ENCODE peak calls at places on chromosome 7, in seven cellular contexts. Z is endodermal cell, B is GM23338, M is fibroblast of pulmonary artery, C is left ventricle myocardium inferior, G is foreskin fibroblast, F is mesothelial cell of epicardium. Y is an unnamed sample.

GRCh38 chr7:2926898-2927405 is 82.8 kb upstream of the GNA12 start:
- DNase-seq in Z (no peak), B (no peak), M (no peak), C (peak; percentile 3), G (no peak), F (no peak), Y (no peak)

GRCh38 chr7:25181537-25181936 is 46.7 kb downstream of the NPVF start:
- DNase-seq in Z (no peak), B (no peak), M (no peak), C (no peak), G (no peak), F (no peak), Y (no peak)

GRCh38 chr7:1884583-1885350 is 214.7 kb downstream of the ELFN1 start:
- DNase-seq in Z (no peak), B (no peak), M (no peak), C (no peak), G (peak; percentile 47), F (no peak), Y (no peak)

GRCh38 chr7:16261654-16262053 is 159.7 kb downstream of the CRPPA start:
- DNase-seq in Z (no peak), B (no peak), M (no peak), C (no peak), G (no peak), F (no peak), Y (no peak)

GRCh38 chr7:37180828-37181549 is 267.7 kb downstream of the ELMO1 start:
- DNase-seq in Z (no peak), B (no peak), M (no peak), C (no peak), G (no peak), F (no peak), Y (no peak)

GRCh38 chr7:26399309-26399610 is 107.6 kb downstream of the SNX10 start:
- DNase-seq in Z (peak; percentile 67), B (peak; percentile 50), M (peak; percentile 22), C (peak; percentile 20), G (peak; percentile 48), F (no peak), Y (no peak)

GRCh38 chr7:20306499-20306946 is 24.2 kb upstream of the ITGB8 start:
- DNase-seq in Z (peak; percentile 56), B (peak; percentile 65), M (peak; percentile 44), C (no peak), G (peak; percentile 6), F (no peak), Y (no peak)

GRCh38 chr7:78510580-78511188 is 712.1 kb downstream of the PHTF2 start:
- DNase-seq in Z (peak; percentile 83), B (peak; percentile 81), M (peak; percentile 53), C (no peak), G (peak; percentile 71), F (no peak), Y (no peak)

GRCh38 chr7:72818663-72819366 is 9.2 kb downstream of the TYW1B start:
- DNase-seq in Z (no peak), B (no peak), M (no peak), C (no peak), G (no peak), F (no peak), Y (no peak)

GRCh38 chr7:51043461-51043860 is 260.8 kb upstream of the GRB10 start:
- DNase-seq in Z (no peak), B (no peak), M (no peak), C (no peak), G (no peak), F (no peak), Y (no peak)

GRCh38 chr7:94001396-94001795 is 2.8 kb downstream of the BET1 start:
- DNase-seq in Z (no peak), B (no peak), M (no peak), C (no peak), G (no peak), F (no peak), Y (no peak)

GRCh38 chr7:108415821-108416536 is 40.3 kb downstream of the NRCAM start:
- DNase-seq in Z (no peak), B (no peak), M (peak; percentile 82), C (no peak), G (peak; percentile 78), F (no peak), Y (no peak)

GRCh38 chr7:127557803-127558202 is 27.6 kb downstream of the GCC1 start:
- DNase-seq in Z (no peak), B (no peak), M (no peak), C (no peak), G (no peak), F (no peak), Y (no peak)

GRCh38 chr7:68699090-68699711 is 899.1 kb upstream of the AUTS2 start:
- DNase-seq in Z (no peak), B (no peak), M (peak; percentile 80), C (no peak), G (peak; percentile 16), F (no peak), Y (no peak)

GRCh38 chr7:66974986-66975590 is 20.3 kb downstream of the SBDS start:
- DNase-seq in Z (peak; percentile 48), B (peak; percentile 48), M (no peak), C (no peak), G (no peak), F (no peak), Y (no peak)

GRCh38 chr7:27723086-27723485 is 16.9 kb upstream of the TAX1BP1 start:
- DNase-seq in Z (no peak), B (peak; percentile 26), M (peak; percentile 27), C (no peak), G (peak; percentile 44), F (no peak), Y (no peak)
- TF ChIP-seq CTCF in Z (peak; percentile 46), B (no peak), M (peak; percentile 25), C (peak; percentile 23), G (no peak), F (no peak), Y (no peak)

GRCh38 chr7:152858761-152859160 is 99.2 kb downstream of the ACTR3B start:
- DNase-seq in Z (no peak), B (no peak), M (no peak), C (no peak), G (no peak), F (no peak), Y (no peak)

GRCh38 chr7:152857272-152857671 is 97.7 kb downstream of the ACTR3B start:
- DNase-seq in Z (no peak), B (no peak), M (no peak), C (no peak), G (no peak), F (no peak), Y (no peak)

GRCh38 chr7:152860302-152860701 is 100.8 kb downstream of the ACTR3B start:
- DNase-seq in Z (no peak), B (no peak), M (no peak), C (no peak), G (no peak), F (no peak), Y (no peak)

GRCh38 chr7:152862033-152862432 is 102.5 kb downstream of the ACTR3B start:
- DNase-seq in Z (no peak), B (no peak), M (no peak), C (no peak), G (no peak), F (no peak), Y (no peak)

DNA sequence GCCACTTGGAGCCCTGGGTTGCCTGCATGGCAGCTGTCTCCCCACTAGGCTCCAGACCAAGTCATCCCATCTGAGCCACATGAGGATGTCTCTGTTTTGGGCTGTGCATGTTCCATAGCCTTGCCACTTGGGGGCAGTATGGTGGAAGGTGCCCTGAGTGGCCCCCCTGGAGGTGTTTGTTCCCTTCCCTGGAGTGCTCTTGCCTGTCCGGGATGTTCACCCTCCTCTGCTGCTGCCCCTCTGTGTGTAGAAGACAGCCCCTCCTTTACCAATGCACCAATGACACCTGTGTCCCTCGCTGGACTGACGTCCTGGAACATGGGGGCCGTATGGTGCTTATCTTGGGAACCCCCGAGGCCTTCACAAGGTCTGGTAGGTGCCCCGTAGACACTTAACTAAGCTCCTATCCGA is 100.2 kb downstream of the ACTR3B start:
- DNase-seq in Z (peak; percentile 81), B (peak; percentile 77), M (no peak), C (no peak), G (peak; percentile 14), F (no peak), Y (no peak)
- TF ChIP-seq CTCF in Z (peak; percentile 81), B (peak; percentile 72), M (peak; percentile 28), C (peak; percentile 24), G (peak; percentile 36), F (no peak), Y (peak; percentile 52)

GRCh38 chr7:111312966-111313365 is 222.0 kb downstream of the LRRN3 start:
- DNase-seq in Z (peak; percentile 39), B (peak; percentile 19), M (peak; percentile 14), C (no peak), G (peak; percentile 39), F (no peak), Y (no peak)
- TF ChIP-seq CTCF in Z (peak; percentile 42), B (no peak), M (no peak), C (no peak), G (no peak), F (no peak), Y (no peak)

DNA sequence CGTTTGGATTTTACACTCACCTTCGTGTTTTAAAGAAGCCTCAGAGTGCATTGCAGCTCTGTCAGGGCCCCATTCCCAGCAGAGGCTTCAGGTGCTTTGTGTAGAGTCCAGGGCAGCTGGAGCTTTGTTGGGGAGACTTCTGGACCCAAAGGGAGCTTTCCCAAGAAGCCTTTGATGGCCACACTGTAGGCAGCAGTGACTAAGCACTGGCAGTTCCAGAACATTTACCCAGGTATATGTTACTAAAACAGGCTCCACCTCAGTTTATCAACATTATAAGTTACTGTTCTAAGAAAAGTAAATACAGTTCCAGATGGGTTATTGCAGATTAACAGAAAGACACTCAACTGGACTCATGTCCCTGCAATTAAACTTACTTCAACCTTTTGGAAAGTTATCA is 66.8 kb downstream of the LANCL2 start:
- DNase-seq in Z (no peak), B (no peak), M (no peak), C (no peak), G (no peak), F (no peak), Y (no peak)
- TF ChIP-seq CTCF in Z (no peak), B (no peak), M (no peak), C (no peak), G (no peak), F (no peak), Y (no peak)

GRCh38 chr7:73829921-73830617 is 727 bp upstream of the CLDN4 start:
- DNase-seq in Z (no peak), B (no peak), M (no peak), C (no peak), G (no peak), F (no peak), Y (no peak)
- TF ChIP-seq CTCF in Z (peak; percentile 34), B (no peak), M (no peak), C (no peak), G (no peak), F (no peak), Y (no peak)

DNA sequence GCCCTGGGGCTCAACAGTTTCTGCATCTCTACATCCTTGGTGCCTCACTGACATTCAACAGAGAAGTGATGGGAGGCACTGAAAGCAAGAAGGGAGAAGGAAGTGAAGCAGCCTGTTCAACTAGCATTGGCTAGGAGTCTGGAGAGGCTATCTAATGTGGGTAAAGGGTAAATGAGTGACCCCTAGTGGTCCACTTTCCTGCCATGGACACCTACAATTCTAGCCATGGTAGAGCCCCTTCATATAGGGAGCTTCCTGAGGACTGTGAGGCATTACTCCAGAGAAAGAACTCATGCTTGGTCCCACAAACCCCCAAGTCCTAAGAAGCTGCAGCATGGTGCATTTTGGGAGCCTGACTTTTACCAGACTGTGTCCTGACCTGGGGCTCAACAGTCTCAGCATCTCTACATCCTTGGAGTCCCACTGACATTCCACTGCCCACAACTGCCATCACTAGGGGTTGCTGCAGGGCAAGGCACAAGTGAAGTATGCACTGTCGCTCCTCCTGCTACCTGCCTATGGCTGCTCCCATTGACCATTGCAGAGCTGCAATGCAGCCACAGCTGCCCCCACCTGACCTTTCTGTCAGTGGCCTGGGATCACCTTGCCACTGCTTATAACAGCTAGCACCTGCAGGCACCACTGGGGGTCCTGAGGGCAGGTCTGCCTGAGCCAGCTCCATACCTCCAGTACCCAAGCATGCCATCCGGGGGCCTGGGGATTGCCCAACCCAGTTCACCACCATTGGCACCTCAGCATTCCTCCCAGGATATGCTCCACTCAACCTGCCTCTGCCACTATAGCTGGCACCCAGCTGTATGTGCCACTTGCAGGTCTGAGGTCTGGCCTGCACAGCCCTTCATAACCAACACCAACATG is 44.1 kb upstream of the CDK6 start:
- DNase-seq in Z (peak; percentile 88), B (peak; percentile 86), M (peak; percentile 47), C (no peak), G (no peak), F (no peak), Y (no peak)
- TF ChIP-seq CTCF in Z (peak; percentile 91), B (peak; percentile 85), M (no peak), C (peak; percentile 54), G (no peak), F (no peak), Y (peak; percentile 50)